ENCODE peak calls at places on chromosomes 12 and 14, in nine cellular contexts. K is retina, Q is HS-27A, F is NCI-H2081, G is AG09319, I is amniotic stem cell, P is AG04450, D is pancreas, Y is RPMI7951. S is an unnamed sample.

GRCh38 chr12:913919-914718 is 35.4 kb downstream of the RAD52 start:
- DNase-seq in K (no peak), F (no peak), Q (no peak), P (peak), I (peak), Y (peak), G (no peak), D (no peak), S (no peak)

GRCh38 chr12:113407931-113408585 is 4.4 kb upstream of the SDS start:
- DNase-seq in P (no peak), G (no peak), D (no peak), Q (no peak), I (no peak), F (no peak), Y (peak), K (no peak), S (no peak)

GRCh38 chr12:78870539-78870938 is 6.0 kb downstream of the SYT1 start:
- DNase-seq in F (no peak), D (no peak), G (no peak), Q (no peak), I (no peak), K (no peak), Y (no peak), P (no peak), S (no peak)

GRCh38 chr14:31855262-31855661 is 221.8 kb upstream of the ARHGAP5 start:
- DNase-seq in Q (no peak), F (no peak), G (no peak), I (no peak), Y (no peak), P (no peak), D (no peak), K (no peak), S (no peak)

GRCh38 chr14:100145682-100146464 is 13.6 kb downstream of the DEGS2 start:
- DNase-seq in K (no peak), Q (no peak), F (no peak), P (no peak), G (no peak), Y (no peak), I (no peak), D (no peak), S (peak)

GRCh38 chr14:74459289-74459946 is 33.4 kb upstream of the SYNDIG1L start:
- DNase-seq in G (peak), Y (peak), D (no peak), I (peak), F (no peak), P (peak), K (peak), Q (no peak), S (no peak)

GRCh38 chr12:2640281-2640680 is 154.5 kb upstream of the FKBP4 start:
- DNase-seq in K (no peak), Y (no peak), I (no peak), P (no peak), D (no peak), Q (no peak), G (peak), F (no peak), S (peak)

GRCh38 chr12:8860165-8860961 is 37.9 kb downstream of the A2ML1 start:
- DNase-seq in I (peak), P (no peak), D (no peak), K (peak), Y (peak), Q (no peak), F (no peak), G (peak), S (peak)

GRCh38 chr12:51521554-51522276 is 69.3 kb upstream of the SCN8A start:
- DNase-seq in Q (no peak), K (no peak), I (no peak), G (no peak), F (no peak), D (no peak), P (no peak), Y (no peak), S (no peak)

GRCh38 chr12:2011641-2012607 is 7.7 kb upstream of the DCP1B start:
- DNase-seq in Q (no peak), F (peak), Y (no peak), P (no peak), I (no peak), G (no peak), K (no peak), D (no peak), S (no peak)

GRCh38 chr12:93050026-93050747 is 121.1 kb upstream of the EEA1 start:
- DNase-seq in I (peak), Y (peak), Q (peak), P (peak), F (no peak), G (peak), D (no peak), K (peak), S (no peak)

GRCh38 chr12:96199465-96199864 is 5.3 kb downstream of the ELK3 start:
- DNase-seq in I (no peak), Q (no peak), K (no peak), G (no peak), D (no peak), Y (no peak), P (no peak), F (no peak), S (no peak)

GRCh38 chr12:54182086-54182485 is 6.7 kb downstream of the SMUG1 start:
- DNase-seq in P (no peak), D (no peak), F (no peak), G (no peak), Q (no peak), K (no peak), Y (no peak), I (no peak), S (no peak)

GRCh38 chr12:56626691-56627090 is 3.4 kb downstream of the BAZ2A start:
- DNase-seq in P (no peak), G (no peak), K (no peak), I (no peak), Y (no peak), D (no peak), F (no peak), Q (no peak), S (no peak)

GRCh38 chr12:108133482-108133881 is 4.4 kb downstream of the WSCD2 start:
- DNase-seq in F (no peak), Y (no peak), K (no peak), Q (no peak), D (no peak), G (no peak), I (no peak), P (no peak), S (no peak)

GRCh38 chr12:108955225-108955835 is 65.5 kb downstream of the SVOP start:
- DNase-seq in Q (no peak), G (no peak), I (no peak), D (no peak), Y (peak), K (peak), F (no peak), P (no peak), S (no peak)

GRCh38 chr12:99722690-99723486 is 75.3 kb downstream of the GARIN6 start:
- DNase-seq in F (no peak), K (no peak), Q (no peak), G (no peak), P (no peak), D (no peak), Y (no peak), I (no peak), S (no peak)

GRCh38 chr14:61247935-61248334 is 33.2 kb downstream of the TMEM30B start:
- DNase-seq in Q (no peak), P (peak), F (no peak), Y (peak), G (peak), K (no peak), I (no peak), D (no peak), S (no peak)

GRCh38 chr12:6167327-6168280 is 32.6 kb upstream of the CD9 start:
- DNase-seq in Y (peak), K (no peak), G (peak), P (peak), I (peak), D (no peak), F (no peak), Q (peak), S (no peak)

GRCh38 chr12:62957233-62957953 is 22.4 kb upstream of the PPM1H start:
- DNase-seq in P (no peak), D (no peak), Q (no peak), G (no peak), F (no peak), I (no peak), K (no peak), Y (no peak), S (no peak)

S was measured in posterior cingulate gyrus.